ENCODE peak calls at places on chromosome 16, in five cellular contexts. O, A, D, G and K are unnamed samples.

GRCh38 chr16:84153660-84154214 is 8.6 kb downstream of the DNAAF1 start:
- DNase-seq in D (no peak), G (no peak), O (no peak), A (peak; percentile 32), K (no peak)

GRCh38 chr16:14284930-14285541 is 213.9 kb downstream of the MRTFB start:
- DNase-seq in D (no peak), A (peak; percentile 67), O (no peak), G (no peak), K (peak; percentile 65)

GRCh38 chr16:52629296-52629695 is 82.4 kb upstream of the TOX3 start:
- DNase-seq in D (no peak), O (no peak), A (no peak), G (no peak), K (no peak)

GRCh38 chr16:64543401-64543800 is 578.5 kb downstream of the CDH11 start:
- DNase-seq in O (no peak), G (no peak), D (no peak), A (no peak), K (no peak)

GRCh38 chr16:54633943-54634362 is 296.7 kb upstream of the IRX5 start:
- DNase-seq in O (no peak), A (peak; percentile 19), G (peak; percentile 38), D (no peak), K (peak; percentile 6)

GRCh38 chr16:30077656-30078055 is 1.9 kb downstream of the PPP4C start:
- DNase-seq in D (no peak), G (no peak), A (peak; percentile 60), O (no peak), K (no peak)

GRCh38 chr16:90032664-90033346 is 13.5 kb upstream of the DBNDD1 start:
- DNase-seq in G (no peak), D (no peak), A (peak; percentile 47), O (no peak), K (no peak)

GRCh38 chr16:726438-727290 is at the start of the genes CCDC78 and HAGHL:
- DNase-seq in A (peak; percentile 52), D (peak; percentile 38), O (no peak), G (no peak), K (peak; percentile 54)

GRCh38 chr16:55915116-55915827 is 40.1 kb upstream of the CES5A start:
- DNase-seq in A (no peak), O (no peak), G (no peak), D (no peak), K (no peak)

GRCh38 chr16:86808863-86809444 is 230.6 kb downstream of the FOXL1 start:
- DNase-seq in D (no peak), O (no peak), A (no peak), G (no peak), K (no peak)

GRCh38 chr16:87056083-87056482 is 261.1 kb downstream of the C16orf95 start:
- DNase-seq in D (no peak), O (no peak), A (peak; percentile 38), G (no peak), K (peak; percentile 13)

GRCh38 chr16:9014389-9014788 is 50.7 kb upstream of the USP7 start:
- DNase-seq in G (no peak), D (no peak), A (no peak), O (no peak), K (no peak)

GRCh38 chr16:20676867-20677266 is 20.6 kb downstream of the ACSM1 start:
- DNase-seq in A (no peak), O (no peak), D (no peak), G (no peak), K (no peak)

GRCh38 chr16:62213763-62214162 is 177.5 kb upstream of the CDH8 start:
- DNase-seq in G (no peak), A (no peak), O (no peak), D (no peak), K (peak; percentile 23)

GRCh38 chr16:53892155-53892554 is 188.2 kb downstream of the FTO start:
- DNase-seq in G (peak; percentile 71), A (peak; percentile 66), O (no peak), D (no peak), K (peak; percentile 50)

GRCh38 chr16:73232555-73233422 is 184.9 kb upstream of the ZFHX3 start:
- DNase-seq in O (no peak), A (peak; percentile 93), D (no peak), G (no peak), K (peak; percentile 72)

GRCh38 chr16:3971706-3972105 is 91.2 kb upstream of the CREBBP start:
- DNase-seq in A (peak; percentile 21), G (no peak), O (no peak), D (no peak), K (no peak)

GRCh38 chr16:87324411-87325275 is 7.5 kb upstream of the C16orf95 start:
- DNase-seq in A (peak; percentile 50), D (peak; percentile 12), G (peak; percentile 55), O (no peak), K (no peak)

GRCh38 chr16:54171855-54172537 is 114.6 kb downstream of the IRX3 start:
- DNase-seq in A (no peak), D (no peak), O (no peak), G (no peak), K (peak; percentile 55)

GRCh38 chr16:11533588-11533987 is 53.1 kb downstream of the LITAF start:
- DNase-seq in A (no peak), G (no peak), D (no peak), O (no peak), K (no peak)

GRCh38 chr16:81469710-81470481 is 25.3 kb downstream of the CMIP start:
- DNase-seq in G (no peak), D (no peak), O (peak; percentile 42), A (no peak), K (no peak)

GRCh38 chr16:85963746-85964370 is 64.9 kb downstream of the IRF8 start:
- DNase-seq in G (no peak), O (no peak), A (no peak), D (no peak), K (no peak)

GRCh38 chr16:14300631-14301149 is 229.6 kb downstream of the MRTFB start:
- DNase-seq in O (no peak), D (no peak), A (peak; percentile 88), G (no peak), K (peak; percentile 78)

GRCh38 chr16:71287903-71288302 is 1.3 kb downstream of the CMTR2 start:
- DNase-seq in O (no peak), A (peak; percentile 8), D (no peak), G (no peak), K (no peak)

GRCh38 chr16:2194852-2195315 is 1.5 kb downstream of the CASKIN1 start:
- DNase-seq in G (no peak), D (no peak), A (peak; percentile 60), O (peak; percentile 36), K (peak; percentile 67)

GRCh38 chr16:1665829-1666228 is 12.2 kb upstream of the JPT2 start:
- DNase-seq in A (no peak), O (no peak), D (no peak), G (no peak), K (no peak)

GRCh38 chr16:1019234-1019933 is 37.8 kb downstream of the SOX8 start:
- DNase-seq in G (no peak), A (peak; percentile 40), O (no peak), D (no peak), K (no peak)

GRCh38 chr16:17078950-17079631 is 391.7 kb downstream of the XYLT1 start:
- DNase-seq in G (no peak), D (no peak), O (no peak), A (no peak), K (no peak)

GRCh38 chr16:47258874-47259461 is 115.2 kb upstream of the NETO2 start:
- DNase-seq in O (no peak), D (no peak), G (no peak), A (peak; percentile 55), K (peak; percentile 23)

GRCh38 chr16:84247844-84248243 is 8.0 kb upstream of the KCNG4 start:
- DNase-seq in G (no peak), A (peak; percentile 61), D (no peak), O (no peak), K (peak; percentile 36)

GRCh38 chr16:11024333-11025053 is 80.1 kb downstream of the CLEC16A start:
- DNase-seq in A (no peak), D (no peak), O (no peak), G (no peak), K (no peak)

GRCh38 chr16:70304892-70305448 is 6.0 kb downstream of the DDX19B start:
- DNase-seq in G (no peak), A (no peak), O (no peak), D (no peak), K (no peak)

GRCh38 chr16:19348578-19349315 is 63.2 kb downstream of the CLEC19A start:
- DNase-seq in A (peak; percentile 19), G (no peak), D (no peak), O (no peak), K (no peak)